ENCODE peak calls at places on chromosome 1, in eight cellular contexts. One of them, this sample, is unnamed.

GRCh38 chr1:14037101-14037807 is 337.3 kb downstream of the PRDM2 start:
- DNase-seq in lower lobe of right lung: no peak
- DNase-seq in GM12878: no peak
- DNase-seq in BE2C: no peak
- DNase-seq in activated CD8-positive, alpha-beta memory T cell treated with anti-CD3 and anti-CD28 coated beads, Interleukin-2, amount 10 ng/mL, durations not matched to agents 7 days and 5 days: no peak
- DNase-seq in stimulated activated CD4-positive, alpha-beta T cell treated with anti-CD3 and anti-CD28 coated beads, Interleukin-4, amount 100 ng/mL, for 1 hour: no peak
- DNase-seq in effector memory CD4-positive, alpha-beta T cell: no peak
- DNase-seq in T1000: no peak
- DNase-seq in this sample: no peak

GRCh38 chr1:28983509-28984310 is 69.3 kb downstream of the EPB41 start:
- DNase-seq in lower lobe of right lung: peak
- DNase-seq in BE2C: no peak
- DNase-seq in effector memory CD4-positive, alpha-beta T cell: no peak
- DNase-seq in T1000: no peak
- DNase-seq in GM12878: no peak
- DNase-seq in activated CD8-positive, alpha-beta memory T cell treated with anti-CD3 and anti-CD28 coated beads, Interleukin-2, amount 10 ng/mL, durations not matched to agents 7 days and 5 days: no peak
- DNase-seq in stimulated activated CD4-positive, alpha-beta T cell treated with anti-CD3 and anti-CD28 coated beads, Interleukin-4, amount 100 ng/mL, for 1 hour: no peak
- DNase-seq in this sample: no peak

GRCh38 chr1:22702255-22702654 is 8.4 kb upstream of the EPHB2 start:
- DNase-seq in effector memory CD4-positive, alpha-beta T cell: no peak
- DNase-seq in GM12878: no peak
- DNase-seq in stimulated activated CD4-positive, alpha-beta T cell treated with anti-CD3 and anti-CD28 coated beads, Interleukin-4, amount 100 ng/mL, for 1 hour: no peak
- DNase-seq in T1000: no peak
- DNase-seq in BE2C: no peak
- DNase-seq in lower lobe of right lung: no peak
- DNase-seq in activated CD8-positive, alpha-beta memory T cell treated with anti-CD3 and anti-CD28 coated beads, Interleukin-2, amount 10 ng/mL, durations not matched to agents 7 days and 5 days: no peak
- DNase-seq in this sample: no peak

GRCh38 chr1:17550684-17551584 is 11.4 kb downstream of the ARHGEF10L start:
- DNase-seq in T1000: no peak
- DNase-seq in BE2C: no peak
- DNase-seq in effector memory CD4-positive, alpha-beta T cell: no peak
- DNase-seq in lower lobe of right lung: no peak
- DNase-seq in activated CD8-positive, alpha-beta memory T cell treated with anti-CD3 and anti-CD28 coated beads, Interleukin-2, amount 10 ng/mL, durations not matched to agents 7 days and 5 days: no peak
- DNase-seq in stimulated activated CD4-positive, alpha-beta T cell treated with anti-CD3 and anti-CD28 coated beads, Interleukin-4, amount 100 ng/mL, for 1 hour: no peak
- DNase-seq in GM12878: no peak
- DNase-seq in this sample: no peak

GRCh38 chr1:246161626-246162025 is 345.5 kb downstream of the SMYD3 start:
- DNase-seq in effector memory CD4-positive, alpha-beta T cell: no peak
- DNase-seq in BE2C: no peak
- DNase-seq in GM12878: no peak
- DNase-seq in stimulated activated CD4-positive, alpha-beta T cell treated with anti-CD3 and anti-CD28 coated beads, Interleukin-4, amount 100 ng/mL, for 1 hour: no peak
- DNase-seq in activated CD8-positive, alpha-beta memory T cell treated with anti-CD3 and anti-CD28 coated beads, Interleukin-2, amount 10 ng/mL, durations not matched to agents 7 days and 5 days: no peak
- DNase-seq in lower lobe of right lung: no peak
- DNase-seq in T1000: no peak
- DNase-seq in this sample: peak

GRCh38 chr1:168265596-168265995 is 15.1 kb upstream of the TBX19 start:
- DNase-seq in T1000: no peak
- DNase-seq in effector memory CD4-positive, alpha-beta T cell: no peak
- DNase-seq in activated CD8-positive, alpha-beta memory T cell treated with anti-CD3 and anti-CD28 coated beads, Interleukin-2, amount 10 ng/mL, durations not matched to agents 7 days and 5 days: no peak
- DNase-seq in BE2C: no peak
- DNase-seq in GM12878: no peak
- DNase-seq in lower lobe of right lung: no peak
- DNase-seq in stimulated activated CD4-positive, alpha-beta T cell treated with anti-CD3 and anti-CD28 coated beads, Interleukin-4, amount 100 ng/mL, for 1 hour: no peak
- DNase-seq in this sample: no peak

GRCh38 chr1:189752461-189752860 is 725.2 kb downstream of the BRINP3 start:
- DNase-seq in BE2C: no peak
- DNase-seq in activated CD8-positive, alpha-beta memory T cell treated with anti-CD3 and anti-CD28 coated beads, Interleukin-2, amount 10 ng/mL, durations not matched to agents 7 days and 5 days: no peak
- DNase-seq in stimulated activated CD4-positive, alpha-beta T cell treated with anti-CD3 and anti-CD28 coated beads, Interleukin-4, amount 100 ng/mL, for 1 hour: no peak
- DNase-seq in lower lobe of right lung: no peak
- DNase-seq in T1000: no peak
- DNase-seq in effector memory CD4-positive, alpha-beta T cell: no peak
- DNase-seq in GM12878: no peak
- DNase-seq in this sample: no peak

GRCh38 chr1:204477036-204477740 is 17.4 kb downstream of the PIK3C2B start:
- DNase-seq in T1000: no peak
- DNase-seq in stimulated activated CD4-positive, alpha-beta T cell treated with anti-CD3 and anti-CD28 coated beads, Interleukin-4, amount 100 ng/mL, for 1 hour: no peak
- DNase-seq in effector memory CD4-positive, alpha-beta T cell: no peak
- DNase-seq in GM12878: no peak
- DNase-seq in lower lobe of right lung: no peak
- DNase-seq in activated CD8-positive, alpha-beta memory T cell treated with anti-CD3 and anti-CD28 coated beads, Interleukin-2, amount 10 ng/mL, durations not matched to agents 7 days and 5 days: no peak
- DNase-seq in BE2C: no peak
- DNase-seq in this sample: no peak

GRCh38 chr1:53572061-53572801 is 113.0 kb downstream of the DMRTB1 start:
- DNase-seq in activated CD8-positive, alpha-beta memory T cell treated with anti-CD3 and anti-CD28 coated beads, Interleukin-2, amount 10 ng/mL, durations not matched to agents 7 days and 5 days: no peak
- DNase-seq in lower lobe of right lung: no peak
- DNase-seq in GM12878: no peak
- DNase-seq in effector memory CD4-positive, alpha-beta T cell: no peak
- DNase-seq in T1000: peak
- DNase-seq in BE2C: peak
- DNase-seq in stimulated activated CD4-positive, alpha-beta T cell treated with anti-CD3 and anti-CD28 coated beads, Interleukin-4, amount 100 ng/mL, for 1 hour: no peak
- DNase-seq in this sample: peak

GRCh38 chr1:27299385-27300252 is 22.3 kb upstream of the TMEM222 start:
- DNase-seq in T1000: peak
- DNase-seq in BE2C: peak
- DNase-seq in activated CD8-positive, alpha-beta memory T cell treated with anti-CD3 and anti-CD28 coated beads, Interleukin-2, amount 10 ng/mL, durations not matched to agents 7 days and 5 days: no peak
- DNase-seq in GM12878: no peak
- DNase-seq in effector memory CD4-positive, alpha-beta T cell: no peak
- DNase-seq in stimulated activated CD4-positive, alpha-beta T cell treated with anti-CD3 and anti-CD28 coated beads, Interleukin-4, amount 100 ng/mL, for 1 hour: no peak
- DNase-seq in lower lobe of right lung: peak
- DNase-seq in this sample: peak

GRCh38 chr1:241749041-241749798 is 97.1 kb downstream of the WDR64 start:
- DNase-seq in GM12878: no peak
- DNase-seq in T1000: no peak
- DNase-seq in activated CD8-positive, alpha-beta memory T cell treated with anti-CD3 and anti-CD28 coated beads, Interleukin-2, amount 10 ng/mL, durations not matched to agents 7 days and 5 days: no peak
- DNase-seq in BE2C: no peak
- DNase-seq in lower lobe of right lung: no peak
- DNase-seq in effector memory CD4-positive, alpha-beta T cell: no peak
- DNase-seq in stimulated activated CD4-positive, alpha-beta T cell treated with anti-CD3 and anti-CD28 coated beads, Interleukin-4, amount 100 ng/mL, for 1 hour: no peak
- DNase-seq in this sample: no peak

GRCh38 chr1:68791800-68792199 is 294.9 kb upstream of the DEPDC1 start:
- DNase-seq in BE2C: no peak
- DNase-seq in GM12878: no peak
- DNase-seq in stimulated activated CD4-positive, alpha-beta T cell treated with anti-CD3 and anti-CD28 coated beads, Interleukin-4, amount 100 ng/mL, for 1 hour: no peak
- DNase-seq in effector memory CD4-positive, alpha-beta T cell: no peak
- DNase-seq in lower lobe of right lung: no peak
- DNase-seq in T1000: no peak
- DNase-seq in activated CD8-positive, alpha-beta memory T cell treated with anti-CD3 and anti-CD28 coated beads, Interleukin-2, amount 10 ng/mL, durations not matched to agents 7 days and 5 days: no peak
- DNase-seq in this sample: no peak

GRCh38 chr1:12604114-12604874 is 13.7 kb downstream of the DHRS3 start:
- DNase-seq in GM12878: no peak
- DNase-seq in stimulated activated CD4-positive, alpha-beta T cell treated with anti-CD3 and anti-CD28 coated beads, Interleukin-4, amount 100 ng/mL, for 1 hour: peak
- DNase-seq in effector memory CD4-positive, alpha-beta T cell: peak
- DNase-seq in BE2C: peak
- DNase-seq in T1000: peak
- DNase-seq in lower lobe of right lung: no peak
- DNase-seq in activated CD8-positive, alpha-beta memory T cell treated with anti-CD3 and anti-CD28 coated beads, Interleukin-2, amount 10 ng/mL, durations not matched to agents 7 days and 5 days: peak
- DNase-seq in this sample: peak

GRCh38 chr1:167325151-167325550 is 104.5 kb downstream of the POU2F1 start:
- DNase-seq in BE2C: no peak
- DNase-seq in activated CD8-positive, alpha-beta memory T cell treated with anti-CD3 and anti-CD28 coated beads, Interleukin-2, amount 10 ng/mL, durations not matched to agents 7 days and 5 days: no peak
- DNase-seq in lower lobe of right lung: no peak
- DNase-seq in effector memory CD4-positive, alpha-beta T cell: no peak
- DNase-seq in stimulated activated CD4-positive, alpha-beta T cell treated with anti-CD3 and anti-CD28 coated beads, Interleukin-4, amount 100 ng/mL, for 1 hour: no peak
- DNase-seq in GM12878: no peak
- DNase-seq in T1000: no peak
- DNase-seq in this sample: no peak

GRCh38 chr1:63087966-63088365 is 234.4 kb upstream of the FOXD3 start:
- DNase-seq in GM12878: no peak
- DNase-seq in stimulated activated CD4-positive, alpha-beta T cell treated with anti-CD3 and anti-CD28 coated beads, Interleukin-4, amount 100 ng/mL, for 1 hour: no peak
- DNase-seq in activated CD8-positive, alpha-beta memory T cell treated with anti-CD3 and anti-CD28 coated beads, Interleukin-2, amount 10 ng/mL, durations not matched to agents 7 days and 5 days: no peak
- DNase-seq in T1000: no peak
- DNase-seq in lower lobe of right lung: no peak
- DNase-seq in effector memory CD4-positive, alpha-beta T cell: no peak
- DNase-seq in BE2C: peak
- DNase-seq in this sample: no peak

GRCh38 chr1:62131093-62131725 is 63.4 kb upstream of the L1TD1 start:
- DNase-seq in T1000: no peak
- DNase-seq in effector memory CD4-positive, alpha-beta T cell: no peak
- DNase-seq in activated CD8-positive, alpha-beta memory T cell treated with anti-CD3 and anti-CD28 coated beads, Interleukin-2, amount 10 ng/mL, durations not matched to agents 7 days and 5 days: peak
- DNase-seq in BE2C: peak
- DNase-seq in stimulated activated CD4-positive, alpha-beta T cell treated with anti-CD3 and anti-CD28 coated beads, Interleukin-4, amount 100 ng/mL, for 1 hour: no peak
- DNase-seq in lower lobe of right lung: no peak
- DNase-seq in GM12878: no peak
- DNase-seq in this sample: peak

GRCh38 chr1:224162768-224163167 is 20.3 kb upstream of the DEGS1 start:
- DNase-seq in stimulated activated CD4-positive, alpha-beta T cell treated with anti-CD3 and anti-CD28 coated beads, Interleukin-4, amount 100 ng/mL, for 1 hour: no peak
- DNase-seq in lower lobe of right lung: no peak
- DNase-seq in activated CD8-positive, alpha-beta memory T cell treated with anti-CD3 and anti-CD28 coated beads, Interleukin-2, amount 10 ng/mL, durations not matched to agents 7 days and 5 days: no peak
- DNase-seq in effector memory CD4-positive, alpha-beta T cell: no peak
- DNase-seq in GM12878: no peak
- DNase-seq in T1000: no peak
- DNase-seq in BE2C: no peak
- DNase-seq in this sample: no peak

GRCh38 chr1:236168716-236169429 is 26.5 kb downstream of the GPR137B start:
- DNase-seq in effector memory CD4-positive, alpha-beta T cell: no peak
- DNase-seq in T1000: peak
- DNase-seq in lower lobe of right lung: peak
- DNase-seq in activated CD8-positive, alpha-beta memory T cell treated with anti-CD3 and anti-CD28 coated beads, Interleukin-2, amount 10 ng/mL, durations not matched to agents 7 days and 5 days: peak
- DNase-seq in GM12878: no peak
- DNase-seq in BE2C: peak
- DNase-seq in stimulated activated CD4-positive, alpha-beta T cell treated with anti-CD3 and anti-CD28 coated beads, Interleukin-4, amount 100 ng/mL, for 1 hour: no peak
- DNase-seq in this sample: no peak

GRCh38 chr1:234603221-234604204 is 6.5 kb downstream of the IRF2BP2 start:
- DNase-seq in activated CD8-positive, alpha-beta memory T cell treated with anti-CD3 and anti-CD28 coated beads, Interleukin-2, amount 10 ng/mL, durations not matched to agents 7 days and 5 days: no peak
- DNase-seq in T1000: no peak
- DNase-seq in effector memory CD4-positive, alpha-beta T cell: no peak
- DNase-seq in GM12878: no peak
- DNase-seq in stimulated activated CD4-positive, alpha-beta T cell treated with anti-CD3 and anti-CD28 coated beads, Interleukin-4, amount 100 ng/mL, for 1 hour: no peak
- DNase-seq in BE2C: no peak
- DNase-seq in lower lobe of right lung: no peak
- DNase-seq in this sample: no peak

GRCh38 chr1:201881617-201882016 is 7.1 kb upstream of the SHISA4 start:
- DNase-seq in T1000: no peak
- DNase-seq in GM12878: no peak
- DNase-seq in activated CD8-positive, alpha-beta memory T cell treated with anti-CD3 and anti-CD28 coated beads, Interleukin-2, amount 10 ng/mL, durations not matched to agents 7 days and 5 days: no peak
- DNase-seq in lower lobe of right lung: no peak
- DNase-seq in effector memory CD4-positive, alpha-beta T cell: no peak
- DNase-seq in stimulated activated CD4-positive, alpha-beta T cell treated with anti-CD3 and anti-CD28 coated beads, Interleukin-4, amount 100 ng/mL, for 1 hour: no peak
- DNase-seq in BE2C: no peak
- DNase-seq in this sample: no peak

GRCh38 chr1:192516776-192517297 is 58.7 kb upstream of the RGS1 start:
- DNase-seq in stimulated activated CD4-positive, alpha-beta T cell treated with anti-CD3 and anti-CD28 coated beads, Interleukin-4, amount 100 ng/mL, for 1 hour: peak
- DNase-seq in T1000: no peak
- DNase-seq in BE2C: no peak
- DNase-seq in effector memory CD4-positive, alpha-beta T cell: peak
- DNase-seq in GM12878: peak
- DNase-seq in activated CD8-positive, alpha-beta memory T cell treated with anti-CD3 and anti-CD28 coated beads, Interleukin-2, amount 10 ng/mL, durations not matched to agents 7 days and 5 days: peak
- DNase-seq in lower lobe of right lung: no peak
- DNase-seq in this sample: no peak

GRCh38 chr1:43545686-43546387 is 15.2 kb downstream of the PTPRF start:
- DNase-seq in BE2C: peak
- DNase-seq in GM12878: no peak
- DNase-seq in effector memory CD4-positive, alpha-beta T cell: no peak
- DNase-seq in activated CD8-positive, alpha-beta memory T cell treated with anti-CD3 and anti-CD28 coated beads, Interleukin-2, amount 10 ng/mL, durations not matched to agents 7 days and 5 days: no peak
- DNase-seq in stimulated activated CD4-positive, alpha-beta T cell treated with anti-CD3 and anti-CD28 coated beads, Interleukin-4, amount 100 ng/mL, for 1 hour: no peak
- DNase-seq in lower lobe of right lung: peak
- DNase-seq in T1000: no peak
- DNase-seq in this sample: peak

GRCh38 chr1:156823210-156823790 is 6.7 kb upstream of the SH2D2A start:
- DNase-seq in effector memory CD4-positive, alpha-beta T cell: no peak
- DNase-seq in stimulated activated CD4-positive, alpha-beta T cell treated with anti-CD3 and anti-CD28 coated beads, Interleukin-4, amount 100 ng/mL, for 1 hour: no peak
- DNase-seq in lower lobe of right lung: no peak
- DNase-seq in T1000: no peak
- DNase-seq in activated CD8-positive, alpha-beta memory T cell treated with anti-CD3 and anti-CD28 coated beads, Interleukin-2, amount 10 ng/mL, durations not matched to agents 7 days and 5 days: no peak
- DNase-seq in BE2C: no peak
- DNase-seq in GM12878: no peak
- DNase-seq in this sample: no peak

GRCh38 chr1:3114131-3114744 is 45.2 kb downstream of the PRDM16 start:
- DNase-seq in BE2C: no peak
- DNase-seq in lower lobe of right lung: no peak
- DNase-seq in activated CD8-positive, alpha-beta memory T cell treated with anti-CD3 and anti-CD28 coated beads, Interleukin-2, amount 10 ng/mL, durations not matched to agents 7 days and 5 days: no peak
- DNase-seq in stimulated activated CD4-positive, alpha-beta T cell treated with anti-CD3 and anti-CD28 coated beads, Interleukin-4, amount 100 ng/mL, for 1 hour: no peak
- DNase-seq in effector memory CD4-positive, alpha-beta T cell: no peak
- DNase-seq in T1000: no peak
- DNase-seq in GM12878: no peak
- DNase-seq in this sample: no peak

GRCh38 chr1:147904726-147905125 is 2.1 kb downstream of the GJA8 start:
- DNase-seq in BE2C: no peak
- DNase-seq in GM12878: no peak
- DNase-seq in stimulated activated CD4-positive, alpha-beta T cell treated with anti-CD3 and anti-CD28 coated beads, Interleukin-4, amount 100 ng/mL, for 1 hour: no peak
- DNase-seq in lower lobe of right lung: no peak
- DNase-seq in T1000: no peak
- DNase-seq in effector memory CD4-positive, alpha-beta T cell: no peak
- DNase-seq in activated CD8-positive, alpha-beta memory T cell treated with anti-CD3 and anti-CD28 coated beads, Interleukin-2, amount 10 ng/mL, durations not matched to agents 7 days and 5 days: no peak
- DNase-seq in this sample: no peak

GRCh38 chr1:66705100-66705499 is 47.2 kb upstream of the DYNLT5 start:
- DNase-seq in stimulated activated CD4-positive, alpha-beta T cell treated with anti-CD3 and anti-CD28 coated beads, Interleukin-4, amount 100 ng/mL, for 1 hour: no peak
- DNase-seq in activated CD8-positive, alpha-beta memory T cell treated with anti-CD3 and anti-CD28 coated beads, Interleukin-2, amount 10 ng/mL, durations not matched to agents 7 days and 5 days: no peak
- DNase-seq in T1000: peak
- DNase-seq in GM12878: no peak
- DNase-seq in BE2C: no peak
- DNase-seq in effector memory CD4-positive, alpha-beta T cell: no peak
- DNase-seq in lower lobe of right lung: no peak
- DNase-seq in this sample: no peak

This sample was measured in AG08396.